ENCODE peak calls at places on chromosome 20, in five cellular contexts. E is HepG2, Q is endothelial cell of umbilical vein, K is SK-N-SH, B is H1. M is an unnamed sample.

GRCh38 chr20:6616421-6616820 is 151.1 kb upstream of the BMP2 start:
- DNase-seq in K (no peak), B (no peak), Q (no peak), E (no peak), M (no peak)

GRCh38 chr20:25196701-25197120 is 1.2 kb downstream of the ENTPD6 start:
- DNase-seq in E (no peak), K (no peak), B (peak), Q (no peak), M (no peak)

GRCh38 chr20:41138527-41139226 is 1.3 kb downstream of the PLCG1 start:
- DNase-seq in K (peak), B (no peak), E (peak), Q (peak), M (no peak)

GRCh38 chr20:4152696-4153235 is 137.4 kb upstream of the RNF24 start:
- DNase-seq in B (no peak), E (no peak), K (no peak), Q (no peak), M (no peak)

GRCh38 chr20:45372646-45373352 is 5.3 kb downstream of the TP53TG5 start:
- DNase-seq in E (no peak), Q (peak), B (peak), K (no peak), M (no peak)

GRCh38 chr20:41405436-41405835 is 38.8 kb upstream of the EMILIN3 start:
- DNase-seq in K (no peak), E (no peak), Q (no peak), B (no peak), M (no peak)

GRCh38 chr20:4885877-4886276 is 115.4 kb downstream of the SLC23A2 start:
- DNase-seq in B (no peak), Q (no peak), K (no peak), E (no peak), M (no peak)

GRCh38 chr20:50804453-50805348 is 9.8 kb downstream of the BCAS4 start:
- DNase-seq in K (no peak), E (no peak), B (no peak), Q (no peak), M (no peak)

GRCh38 chr20:1164871-1165270 is 19.9 kb downstream of the TMEM74B start:
- DNase-seq in E (no peak), K (no peak), Q (no peak), B (no peak), M (no peak)

GRCh38 chr20:11195169-11195568 is 521.4 kb upstream of the JAG1 start:
- DNase-seq in Q (no peak), E (no peak), B (no peak), K (no peak), M (no peak)

GRCh38 chr20:5513975-5514516 is 197.3 kb upstream of the PROKR2 start:
- DNase-seq in Q (no peak), K (no peak), B (no peak), E (peak), M (no peak)

GRCh38 chr20:50585678-50586077 is 75.5 kb downstream of the PTPN1 start:
- DNase-seq in K (no peak), B (no peak), Q (no peak), E (no peak), M (no peak)

GRCh38 chr20:42051935-42052334 is 433.8 kb upstream of the CHD6 start:
- DNase-seq in E (no peak), B (no peak), Q (no peak), K (peak), M (no peak)

GRCh38 chr20:25705830-25706351 is 9.2 kb upstream of the ZNF337 start:
- DNase-seq in E (no peak), Q (no peak), B (no peak), K (no peak), M (no peak)

GRCh38 chr20:36572701-36573102 is 695 bp upstream of the TGIF2 start:
- DNase-seq in E (peak), B (no peak), Q (no peak), K (peak), M (no peak)

GRCh38 chr20:15446373-15446772 is 1109.0 kb upstream of the FLRT3 start:
- DNase-seq in E (no peak), Q (peak), K (no peak), B (no peak), M (peak)

GRCh38 chr20:23130622-23130916 is 44.4 kb upstream of the CD93 start:
- DNase-seq in Q (no peak), B (no peak), E (no peak), K (no peak), M (no peak)

GRCh38 chr20:44758247-44759101 is 12.8 kb downstream of the KCNK15 start:
- DNase-seq in B (no peak), K (no peak), E (no peak), Q (no peak), M (no peak)

GRCh38 chr20:9609892-9610502 is 95.6 kb downstream of the LAMP5 start:
- DNase-seq in B (peak), Q (peak), K (peak), E (peak), M (peak)

GRCh38 chr20:39876974-39877615 is 811.9 kb downstream of the MAFB start:
- DNase-seq in B (no peak), Q (no peak), K (peak), E (no peak), M (no peak)

GRCh38 chr20:44709797-44710196 is 5.4 kb upstream of the CCN5 start:
- DNase-seq in E (no peak), B (no peak), Q (no peak), K (no peak), M (no peak)

GRCh38 chr20:19828233-19828632 is 70.2 kb downstream of the RIN2 start:
- DNase-seq in Q (peak), B (no peak), K (no peak), E (peak), M (no peak)

GRCh38 chr20:49656304-49656703 is 57.4 kb downstream of the B4GALT5 start:
- DNase-seq in Q (no peak), K (no peak), B (no peak), E (no peak), M (no peak)

GRCh38 chr20:33816191-33816590 is 5.0 kb downstream of the CHMP4B start:
- DNase-seq in E (no peak), B (no peak), K (no peak), Q (no peak), M (no peak)

GRCh38 chr20:33811763-33812672 is 870 bp downstream of the CHMP4B start:
- DNase-seq in Q (peak), E (peak), B (peak), K (peak), M (no peak)

GRCh38 chr20:33812673-33813462 is 1.7 kb downstream of the CHMP4B start:
- DNase-seq in B (no peak), Q (peak), E (peak), K (peak), M (no peak)

GRCh38 chr20:33815671-33816070 is 4.5 kb downstream of the CHMP4B start:
- DNase-seq in B (no peak), K (no peak), E (no peak), Q (no peak), M (no peak)

GRCh38 chr20:33814238-33814712 is 3.1 kb downstream of the CHMP4B start:
- DNase-seq in B (no peak), E (no peak), K (no peak), Q (peak), M (no peak)
- H3K4me3 ChIP-seq in B (no peak), E (peak), K (no peak), Q (no peak), M (no peak)

DNA sequence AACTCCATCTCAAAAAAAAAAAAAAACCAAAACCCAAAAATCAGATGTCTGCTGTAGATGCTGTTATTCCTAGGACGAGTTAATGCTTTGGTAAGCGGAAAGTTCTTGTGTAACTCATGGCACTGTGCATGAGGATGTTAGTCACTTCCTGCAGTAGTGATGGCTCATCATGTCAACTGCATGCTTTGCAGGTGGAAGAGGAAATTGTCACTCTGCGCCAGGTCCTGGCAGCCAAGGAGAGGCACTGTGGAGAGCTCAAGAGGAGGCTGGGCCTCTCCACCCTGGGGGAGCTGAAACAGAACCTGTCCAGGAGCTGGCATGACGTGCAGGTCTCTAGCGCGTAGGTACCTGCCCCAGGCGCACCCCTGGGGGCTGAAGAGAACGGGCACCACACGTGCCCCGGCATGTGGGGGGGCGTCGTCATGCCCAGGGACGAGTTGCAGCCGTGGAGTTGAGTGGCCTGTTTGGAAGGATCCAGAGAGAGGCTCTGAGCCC is 8.5 kb downstream of the TPD52L2 start:
- DNase-seq in K (no peak), B (no peak), E (no peak), Q (peak), M (no peak)
- TF ChIP-seq POLR2AphosphoS5 in K (no peak), B (no peak), E (no peak), Q (peak), M (no peak)

GRCh38 chr20:47350691-47351545 is 5.6 kb downstream of the ZMYND8 start:
- DNase-seq in Q (peak), K (no peak), E (no peak), B (no peak), M (no peak)
- H3K9ac ChIP-seq in Q (peak), K (peak), E (peak), B (no peak), M (no peak)

DNA sequence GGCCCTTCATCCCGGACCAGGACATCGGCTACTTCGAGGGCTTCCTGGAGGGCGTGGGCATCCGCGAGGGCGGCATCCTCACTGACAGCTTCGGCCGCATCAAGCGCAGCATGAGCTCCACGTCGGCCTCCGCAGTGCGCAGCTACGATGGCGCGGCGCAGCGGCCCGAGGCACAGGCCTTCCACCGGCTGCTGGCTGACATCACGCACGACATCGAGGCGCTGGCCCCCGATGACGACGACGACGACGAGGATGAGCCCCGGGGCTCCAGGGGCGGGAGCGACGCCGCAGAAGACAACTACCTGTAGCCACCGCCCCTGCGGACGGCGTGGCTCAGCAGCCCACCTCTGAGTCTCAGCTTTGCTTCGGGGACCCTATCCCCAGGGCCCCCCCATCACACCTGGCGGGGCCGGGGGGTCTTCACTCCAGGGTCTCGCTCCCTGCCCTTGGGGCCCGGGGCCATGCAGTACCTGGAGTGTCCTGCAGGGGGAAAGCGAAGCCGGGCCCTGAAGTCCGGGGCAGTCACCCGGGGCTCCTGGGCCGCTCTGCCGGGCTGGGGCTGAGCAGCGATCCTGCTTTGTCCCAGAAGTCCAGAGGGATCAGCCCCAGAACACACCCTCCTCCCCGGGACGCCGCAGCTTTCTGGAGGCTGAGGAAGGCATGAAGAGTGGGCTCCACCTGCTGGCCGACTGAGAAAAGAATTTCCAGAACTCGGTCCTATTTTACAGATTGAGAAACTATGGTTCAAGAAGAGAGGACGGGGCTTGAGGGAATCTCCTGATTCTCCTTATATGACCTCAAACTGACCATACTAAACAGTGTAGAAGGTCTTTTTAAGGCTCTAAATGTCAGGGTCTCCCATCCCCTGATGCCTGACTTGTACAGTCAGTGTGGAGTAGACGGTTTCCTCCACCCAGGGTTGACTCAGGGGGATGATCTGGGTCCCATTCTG is 20.8 kb upstream of the HCK start:
- DNase-seq in E (peak), B (peak), Q (peak), K (peak), M (peak)
- H3K4me3 ChIP-seq in E (peak), B (no peak), Q (no peak), K (peak), M (peak)

GRCh38 chr20:57412347-57413029 is 21.3 kb downstream of the RBM38 start:
- DNase-seq in K (no peak), Q (no peak), B (no peak), E (no peak), M (no peak)
- TF ChIP-seq POLR2AphosphoS5 in K (no peak), Q (no peak), B (no peak), E (no peak), M (no peak)

DNA sequence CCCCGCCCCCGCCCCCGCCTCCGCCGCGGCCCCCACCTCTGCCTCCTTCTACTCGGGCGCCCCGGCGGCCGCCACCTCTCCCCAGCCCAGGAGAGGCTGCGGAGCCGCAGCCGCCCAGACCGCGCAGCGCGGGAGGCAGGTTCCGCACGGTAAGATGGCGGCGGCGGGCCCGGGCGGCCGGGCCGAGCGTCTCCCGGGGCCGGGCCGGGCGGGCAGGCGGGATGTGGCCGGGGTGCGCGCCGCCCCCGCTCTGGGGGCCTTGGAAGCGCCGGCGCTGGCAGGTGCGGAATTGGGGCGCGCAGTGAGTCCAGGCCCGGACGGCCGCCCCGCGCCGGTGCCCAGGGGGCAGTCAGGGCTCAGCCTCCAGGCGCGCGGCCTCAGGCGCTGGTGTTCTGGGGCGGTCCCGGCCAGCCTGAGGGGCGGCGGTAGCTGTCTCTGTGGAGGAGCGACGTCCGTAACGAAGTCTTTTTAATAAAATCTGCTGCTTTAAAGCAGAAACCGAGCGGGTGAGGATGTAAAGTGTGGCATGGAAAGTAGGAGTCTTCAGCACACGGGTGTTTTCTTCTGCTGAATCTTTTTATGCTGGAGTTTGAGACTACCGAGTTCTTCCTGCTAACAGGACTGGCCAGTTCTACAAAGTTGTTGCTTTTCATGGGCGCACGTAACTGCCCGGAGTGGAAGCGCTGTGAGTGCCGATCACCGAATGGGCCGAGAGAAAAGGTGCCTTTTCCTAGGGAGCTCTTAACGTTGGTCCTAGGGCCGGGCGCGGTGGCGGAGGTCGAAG is at the start of gene GID8:
- DNase-seq in E (peak), K (no peak), B (no peak), Q (peak), M (no peak)
- H3K9ac ChIP-seq in E (peak), K (peak), B (peak), Q (peak), M (peak)

DNA sequence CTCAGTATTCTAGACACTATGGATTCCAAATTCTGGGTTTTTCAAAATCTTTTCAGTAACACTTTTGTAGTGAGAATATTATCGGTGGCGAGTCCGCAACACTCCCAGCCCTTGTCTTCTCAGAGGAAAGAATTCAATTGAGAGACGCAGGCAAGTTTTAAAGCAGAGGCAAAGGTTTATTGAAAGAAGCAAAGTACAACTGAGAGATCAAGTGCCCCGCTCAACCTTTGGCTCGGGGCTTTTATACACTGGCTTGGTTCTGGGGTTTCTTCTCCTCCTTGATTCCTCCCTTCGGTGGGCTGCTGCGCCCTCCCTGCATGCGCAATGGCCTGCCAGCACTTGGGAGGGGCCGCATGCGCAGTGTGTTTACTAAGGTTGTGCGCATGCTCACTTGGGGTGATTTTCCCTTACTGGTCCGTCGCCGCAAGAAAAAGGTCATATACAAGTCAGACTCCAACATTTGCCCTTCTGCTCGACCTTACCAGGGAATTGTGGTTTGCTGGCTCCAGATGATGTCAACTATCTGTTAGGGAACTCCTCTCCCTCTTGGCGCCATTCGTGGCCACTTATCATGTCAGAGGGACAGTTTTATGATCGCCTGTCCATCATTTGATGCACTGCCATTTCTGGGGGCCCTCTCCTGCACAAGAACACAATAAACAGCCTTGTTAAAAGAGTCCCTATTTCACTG is 3.0 kb upstream of the LBP start:
- DNase-seq in B (no peak), K (no peak), E (peak), Q (peak), M (no peak)
- H3K4me3 ChIP-seq in B (no peak), K (no peak), E (peak), Q (no peak), M (no peak)

GRCh38 chr20:57869291-57869950 is 159.6 kb upstream of the PMEPA1 start:
- DNase-seq in K (no peak), E (no peak), B (no peak), Q (no peak), M (no peak)
- TF ChIP-seq POLR2AphosphoS5 in K (no peak), E (no peak), B (no peak), Q (no peak), M (no peak)

M was measured in SK-N-MC.